ENCODE peak calls at places on chromosome 1, in four cellular contexts. C, A, W and B are unnamed samples. For H3K4me1 and H3K9me3, the result is how much of the 10 kb centered on the place peaks cover.

GRCh38 chr1:153565529-153566374 is at the start of gene S100A2:
- DNase-seq in C (peak), W (peak), A (peak), B (peak)

GRCh38 chr1:227767401-227768396 is 32.5 kb downstream of the SNAP47 start:
- DNase-seq in A (no peak), C (peak), W (no peak), B (no peak)

GRCh38 chr1:10662090-10662688 is 134.3 kb downstream of the CASZ1 start:
- DNase-seq in C (no peak), W (no peak), A (no peak), B (no peak)

GRCh38 chr1:42877380-42877779 is 31.0 kb downstream of the ZNF691 start:
- DNase-seq in C (no peak), W (no peak), A (no peak), B (no peak)

GRCh38 chr1:101136739-101137138 is 100.1 kb upstream of the S1PR1 start:
- DNase-seq in A (no peak), W (no peak), C (no peak), B (peak)

GRCh38 chr1:162892916-162893714 is 32.1 kb upstream of the CCDC190 start:
- DNase-seq in C (no peak), W (no peak), A (no peak), B (no peak)

GRCh38 chr1:43058545-43059360 is 100.1 kb upstream of the SLC2A1 start:
- DNase-seq in C (no peak), A (no peak), W (no peak), B (no peak)

GRCh38 chr1:58735591-58735990 is 35.7 kb upstream of the MYSM1 start:
- DNase-seq in A (no peak), C (no peak), W (no peak), B (no peak)

GRCh38 chr1:52142220-52143153 is 598 bp downstream of the ZFYVE9 start:
- DNase-seq in A (no peak), W (peak), C (peak), B (peak)

GRCh38 chr1:198232940-198233675 is 76.3 kb downstream of the NEK7 start:
- DNase-seq in W (no peak), A (no peak), C (no peak), B (no peak)

GRCh38 chr1:54857741-54858665 is 29.0 kb downstream of the DHCR24 start:
- DNase-seq in C (no peak), A (no peak), W (no peak), B (no peak)

DNA sequence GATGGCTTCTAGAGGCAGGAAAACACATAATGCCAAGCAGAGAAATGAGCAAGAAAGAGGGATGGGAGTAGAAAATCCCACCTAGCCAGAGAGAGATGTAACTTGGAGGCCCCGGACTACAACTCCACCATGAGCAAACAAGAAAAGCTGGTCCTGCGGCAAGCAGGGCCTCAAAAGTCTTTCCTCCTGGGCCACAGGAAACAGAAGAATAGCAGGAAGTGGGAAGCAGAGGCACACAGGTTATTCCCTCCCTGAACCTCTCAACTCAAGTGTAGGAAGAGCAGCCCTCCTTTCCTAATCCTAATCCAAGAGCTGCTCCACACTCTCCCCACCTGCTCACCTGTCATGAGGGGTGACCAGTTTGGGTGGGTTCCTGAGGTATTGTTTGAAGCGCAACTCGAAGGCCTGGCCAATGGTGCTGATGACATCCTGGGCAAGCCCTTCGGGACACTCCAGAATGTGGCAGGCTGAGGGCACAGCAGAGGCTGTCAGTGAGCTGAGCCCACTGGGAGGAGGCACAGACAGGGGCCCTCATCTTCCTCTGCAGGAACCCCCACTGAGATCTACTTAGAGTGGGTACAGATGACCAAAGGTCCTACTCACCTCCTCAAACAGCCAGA is 3.1 kb downstream of the SHC1 start:
- DNase-seq in C (no peak), A (no peak), W (no peak), B (no peak)
- H3K4me3 ChIP-seq in C (no peak), A (no peak), W (no peak), B (no peak)

GRCh38 chr1:203545032-203545816 is 51.3 kb downstream of the OPTC start:
- DNase-seq in C (no peak), A (no peak), W (no peak), B (no peak)
- H3K4me1 ChIP-seq in C (under half), A (under half), W (under half), B (under half)

DNA sequence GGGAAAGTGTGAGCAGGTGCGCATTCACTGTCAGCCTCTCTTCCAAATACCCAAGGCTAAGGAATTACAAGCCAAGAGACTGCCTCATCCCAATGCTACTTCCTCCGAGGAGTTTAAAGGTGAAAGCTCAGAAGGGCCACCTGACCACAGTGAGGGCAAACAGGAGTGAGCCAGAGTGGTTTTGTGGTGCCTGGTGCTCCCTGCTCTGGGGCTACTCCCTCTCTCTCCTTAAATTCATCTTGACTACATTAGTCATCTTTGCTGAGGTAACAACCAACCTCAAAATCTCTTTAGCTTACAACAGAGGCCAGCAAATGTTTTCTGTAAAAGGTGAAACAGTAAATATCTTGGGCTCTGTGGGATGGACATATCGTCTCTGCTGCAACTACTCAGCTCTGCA is 14.2 kb upstream of the ZBTB8A start:
- DNase-seq in C (no peak), W (no peak), A (no peak), B (no peak)
- H3K9me3 ChIP-seq in C (under half), W (under half), A (under half), B (under half)

DNA sequence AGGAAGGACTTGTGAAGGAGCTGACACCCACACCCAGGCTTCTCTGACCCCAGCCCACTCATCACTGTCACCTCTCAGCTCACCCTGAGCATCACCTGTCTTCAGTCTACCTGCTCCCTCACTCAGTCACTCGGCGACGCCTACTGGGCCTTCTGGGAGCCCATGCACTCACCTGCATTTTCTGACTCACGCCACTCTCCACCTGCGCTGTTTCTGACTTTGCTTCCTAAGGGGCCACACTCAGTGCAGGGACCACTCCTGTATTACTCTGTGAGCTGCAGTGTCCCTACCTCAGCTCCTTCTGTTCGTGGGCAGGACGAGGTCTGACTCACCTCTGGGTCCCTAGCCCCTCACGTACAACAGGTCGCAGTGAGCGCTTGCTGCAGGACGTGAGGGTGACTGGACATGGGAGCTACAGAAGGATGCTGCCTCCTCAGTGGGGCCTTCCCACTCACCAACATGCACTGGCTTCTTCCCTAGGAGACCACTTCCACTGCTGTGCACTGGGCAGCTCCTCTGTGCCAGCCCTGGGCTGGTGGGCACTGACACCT is 102.3 kb downstream of the GLIS1 start:
- DNase-seq in W (no peak), A (no peak), C (peak), B (no peak)
- H3K4me3 ChIP-seq in W (no peak), A (no peak), C (no peak), B (no peak)

DNA sequence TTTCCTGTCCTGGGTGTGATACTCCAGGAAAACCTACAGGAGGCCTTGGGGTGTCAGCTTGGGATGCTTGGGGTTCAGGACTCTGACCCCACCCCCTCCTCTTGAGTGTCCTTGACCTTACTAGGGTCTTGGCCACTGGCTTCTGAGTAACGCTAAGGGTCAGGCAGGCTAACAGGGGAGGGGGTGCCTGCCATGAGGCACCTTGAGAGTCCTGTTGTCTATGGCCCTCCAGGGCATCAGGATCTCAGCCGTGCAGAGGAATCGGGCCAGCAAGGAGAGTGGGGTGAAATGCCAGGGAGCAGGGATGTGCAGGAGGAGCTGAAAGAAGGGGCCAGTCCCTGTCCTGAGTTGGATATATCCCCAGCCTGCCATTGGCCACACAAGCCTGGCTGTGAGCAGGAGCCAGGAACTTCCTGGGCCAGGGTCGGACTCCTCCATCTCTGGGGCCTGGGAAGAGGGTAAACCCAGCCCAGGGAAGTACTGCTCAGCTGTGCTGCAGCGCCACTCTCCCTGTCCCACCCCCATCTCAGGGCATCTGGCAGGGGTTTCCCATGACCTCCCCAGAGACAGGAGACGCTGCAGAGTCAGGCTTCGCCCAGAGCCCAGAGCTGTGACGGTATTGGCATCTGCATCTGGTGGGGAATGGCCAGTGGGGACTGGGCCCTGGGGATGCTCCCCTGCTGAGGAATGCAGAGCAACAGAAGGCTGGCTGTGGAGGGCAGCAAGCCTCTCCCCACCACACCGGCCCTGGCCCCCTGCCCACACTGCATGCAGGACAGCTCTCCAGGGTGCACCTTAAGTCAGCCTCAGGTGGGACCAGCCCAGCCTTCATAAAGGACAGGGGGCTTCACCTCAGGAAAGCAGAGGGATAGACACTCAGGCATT is 6.3 kb downstream of the KIF21B start:
- DNase-seq in C (no peak), W (no peak), A (no peak), B (no peak)
- H3K4me1 ChIP-seq in C (under half), W (under half), A (under half), B (half or more)

DNA sequence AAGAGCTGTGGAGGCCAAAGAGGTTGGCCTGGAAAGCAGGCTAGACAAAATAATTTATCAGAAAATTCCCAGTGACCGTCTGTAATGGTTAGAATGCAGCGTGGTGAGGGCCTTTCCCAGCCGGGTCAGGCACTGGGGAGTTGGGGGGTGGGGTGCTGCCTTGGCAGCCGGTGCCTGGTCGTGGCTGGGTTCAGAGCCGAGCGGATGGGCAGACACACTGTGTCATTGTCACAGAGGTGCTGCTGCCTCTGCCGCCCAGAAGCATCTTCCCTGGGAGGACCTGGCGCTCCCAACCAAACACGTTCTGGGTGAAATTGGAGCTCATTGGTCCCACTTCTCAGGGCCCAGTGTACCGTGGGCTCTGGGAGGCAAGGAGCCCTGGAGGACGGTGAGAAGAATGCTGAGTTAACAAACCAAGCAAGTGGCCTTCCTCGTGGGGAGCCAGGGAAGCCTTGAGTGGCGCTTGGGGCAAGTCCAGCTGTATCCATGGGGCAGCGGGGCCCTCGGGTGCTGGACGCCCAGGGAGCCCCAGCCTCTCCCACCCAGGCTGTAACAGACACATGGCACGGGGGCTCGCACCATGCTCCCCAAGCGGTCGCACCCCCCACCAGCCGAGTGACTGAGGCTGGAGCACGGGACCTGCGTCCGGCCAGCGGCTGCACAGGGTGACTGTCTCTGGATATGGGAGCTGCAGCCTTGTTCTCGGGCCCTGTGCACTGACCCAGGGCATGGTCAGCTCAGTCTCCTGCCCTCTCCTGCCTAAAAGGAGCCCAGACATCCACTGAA is 54.1 kb upstream of the ACTRT2 start:
- DNase-seq in A (no peak), C (peak), W (no peak), B (no peak)
- H3K9me3 ChIP-seq in A (under half), C (under half), W (under half), B (under half)

DNA sequence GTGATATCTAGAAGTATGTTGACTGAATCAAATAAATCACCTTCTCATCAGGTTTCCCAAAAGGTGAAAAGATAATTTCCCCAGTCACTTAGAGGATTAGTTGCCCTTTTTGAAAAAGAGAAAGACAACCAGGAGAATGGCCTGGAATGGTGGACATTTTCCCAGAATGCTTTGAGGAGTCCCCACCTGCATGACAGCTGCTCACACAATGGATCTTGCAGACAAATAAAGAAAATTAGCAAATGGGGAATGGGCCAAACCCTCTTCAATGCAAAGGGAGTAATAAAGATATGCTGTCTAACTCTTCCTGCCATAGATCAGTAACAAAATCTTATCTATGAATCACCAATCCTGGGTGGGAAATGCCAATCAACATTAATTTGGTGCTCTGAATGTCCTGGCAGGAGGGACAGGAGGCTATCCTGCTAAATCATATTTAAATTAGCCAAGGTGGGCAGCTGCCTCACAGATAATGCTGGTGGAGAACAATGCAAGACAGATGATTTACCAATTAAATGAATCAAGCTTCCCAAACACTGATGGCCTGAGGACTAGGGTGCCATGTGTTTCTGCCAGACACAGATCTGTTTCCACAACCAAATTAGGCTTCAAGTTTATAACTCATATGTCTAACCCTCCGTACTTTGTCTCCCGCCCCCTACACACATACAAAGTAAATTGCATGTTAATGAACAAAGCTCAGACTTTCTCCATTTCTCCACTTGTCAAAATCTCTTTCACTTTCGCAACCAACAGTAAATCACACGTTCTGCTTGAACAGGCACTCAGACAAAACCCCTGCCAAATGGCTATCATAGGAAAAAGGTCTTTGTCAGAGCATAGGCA is 488.0 kb upstream of the PLXNA2 start:
- DNase-seq in C (no peak), W (no peak), A (no peak), B (no peak)
- H3K4me3 ChIP-seq in C (no peak), W (no peak), A (peak), B (no peak)

GRCh38 chr1:154961497-154962237 is at the start of gene PYGO2:
- DNase-seq in C (peak), W (peak), A (peak), B (peak)

GRCh38 chr1:154960446-154961136 is 991 bp downstream of the PYGO2 start:
- DNase-seq in C (no peak), A (no peak), W (no peak), B (no peak)

GRCh38 chr1:154962238-154962678 is 676 bp upstream of the PYGO2 start:
- DNase-seq in A (no peak), W (peak), C (no peak), B (no peak)

GRCh38 chr1:154962795-154963330 is 1.3 kb upstream of the PYGO2 start:
- DNase-seq in W (no peak), C (no peak), A (no peak), B (no peak)

GRCh38 chr1:154961207-154961496 is 430 bp downstream of the PYGO2 start:
- DNase-seq in W (no peak), A (no peak), C (no peak), B (no peak)
- H3K4me1 ChIP-seq in W (under half), A (under half), C (under half), B (under half)

GRCh38 chr1:211484738-211485479 is 7.1 kb downstream of the RD3 start:
- DNase-seq in A (no peak), C (no peak), W (no peak), B (no peak)

GRCh38 chr1:211485480-211485857 is 6.5 kb downstream of the RD3 start:
- DNase-seq in A (no peak), C (no peak), W (no peak), B (no peak)

GRCh38 chr1:211487672-211488208 is 4.2 kb downstream of the RD3 start:
- DNase-seq in A (no peak), W (no peak), C (no peak), B (no peak)

GRCh38 chr1:211488641-211489040 is 3.3 kb downstream of the RD3 start:
- DNase-seq in C (no peak), W (no peak), A (no peak), B (no peak)

GRCh38 chr1:211487082-211487481 is 4.9 kb downstream of the RD3 start:
- DNase-seq in C (no peak), W (no peak), A (no peak), B (no peak)
- H3K9me3 ChIP-seq in C (under half), W (under half), A (under half), B (under half)